ENCODE peak calls at places on chromosomes 2 and 18, in seven cellular contexts. N is endothelial cell of umbilical vein, D is A549, B is IMR-90, X is tibial nerve, E is ovary, C is thyroid gland. T is an unnamed sample.

GRCh38 chr2:240391111-240392051 is 44.1 kb upstream of the GPC1 start:
- DNase-seq in N (no peak), B (no peak), E (peak; percentile 10), D (no peak), X (no peak), C (no peak), T (no peak)

GRCh38 chr2:51027442-51027841 is 4.5 kb downstream of the NRXN1 start:
- DNase-seq in D (no peak), C (no peak), E (no peak), B (no peak), X (no peak), N (no peak), T (no peak)

GRCh38 chr2:40187054-40187453 is 264.8 kb downstream of the SLC8A1 start:
- DNase-seq in C (no peak), E (no peak), X (no peak), D (no peak), N (no peak), B (no peak), T (no peak)

GRCh38 chr18:58776084-58776483 is 88.6 kb upstream of the ZNF532 start:
- DNase-seq in B (peak; percentile 13), X (no peak), N (no peak), D (no peak), E (no peak), C (no peak), T (no peak)

GRCh38 chr18:65754121-65754520 is 3.3 kb downstream of the CDH7 start:
- DNase-seq in B (no peak), N (no peak), C (no peak), E (no peak), X (no peak), D (no peak), T (no peak)

GRCh38 chr2:46769809-46770208 is 145.8 kb downstream of the MCFD2 start:
- DNase-seq in N (no peak), E (no peak), X (no peak), C (no peak), D (peak; percentile 41), B (peak; percentile 23), T (no peak)

GRCh38 chr2:208854717-208855116 is 448.1 kb downstream of the PTH2R start:
- DNase-seq in X (no peak), B (no peak), N (no peak), D (no peak), E (no peak), C (no peak), T (no peak)

GRCh38 chr2:29269095-29270090 is 154.2 kb downstream of the CLIP4 start:
- DNase-seq in C (no peak), X (no peak), N (no peak), E (no peak), B (no peak), D (no peak), T (no peak)

GRCh38 chr2:25349397-25349796 is 7.7 kb upstream of the DNMT3A start:
- DNase-seq in C (no peak), X (no peak), E (no peak), D (no peak), B (peak; percentile 82), N (no peak), T (no peak)

GRCh38 chr18:57390044-57390443 is 37.7 kb downstream of the ST8SIA3 start:
- DNase-seq in C (no peak), B (no peak), D (no peak), X (no peak), E (no peak), N (no peak), T (no peak)

GRCh38 chr18:75101916-75102315 is 107.0 kb downstream of the PTGR3 start:
- DNase-seq in D (no peak), B (no peak), E (no peak), X (no peak), C (no peak), N (no peak), T (no peak)

GRCh38 chr2:36952748-36953197 is 13.6 kb downstream of the STRN start:
- DNase-seq in X (no peak), B (no peak), N (no peak), E (no peak), C (no peak), D (no peak), T (no peak)

GRCh38 chr2:14827226-14828023 is 194.9 kb downstream of the LRATD1 start:
- DNase-seq in B (peak; percentile 1), C (no peak), X (no peak), D (no peak), N (no peak), E (no peak), T (no peak)

GRCh38 chr2:14039134-14039533 is 593.4 kb upstream of the LRATD1 start:
- DNase-seq in X (no peak), E (no peak), B (no peak), N (no peak), D (no peak), C (no peak), T (no peak)

GRCh38 chr2:75787532-75788132 is 76.9 kb upstream of the GCFC2 start:
- DNase-seq in D (peak; percentile 47), E (no peak), X (no peak), C (no peak), N (peak; percentile 39), B (peak; percentile 29), T (no peak)

GRCh38 chr2:151575338-151575737 is 158.9 kb downstream of the NEB start:
- DNase-seq in X (no peak), E (no peak), N (no peak), B (no peak), D (no peak), C (peak; percentile 19), T (no peak)

GRCh38 chr2:33240178-33240577 is 236.3 kb upstream of the RASGRP3 start:
- DNase-seq in N (peak; percentile 44), X (no peak), C (no peak), D (peak; percentile 79), E (no peak), B (peak; percentile 92), T (no peak)

GRCh38 chr2:21333694-21334093 is 209.9 kb downstream of the TDRD15 start:
- DNase-seq in B (no peak), E (no peak), N (no peak), C (no peak), D (no peak), X (no peak), T (no peak)

GRCh38 chr2:72340665-72341064 is 193.0 kb upstream of the CYP26B1 start:
- DNase-seq in N (no peak), D (no peak), C (no peak), X (no peak), E (no peak), B (no peak), T (no peak)

GRCh38 chr2:207807516-207807915 is 37.8 kb upstream of the FZD5 start:
- DNase-seq in B (no peak), E (no peak), D (no peak), N (no peak), X (no peak), C (no peak), T (no peak)

GRCh38 chr2:238785528-238785860 is 62.4 kb upstream of the TWIST2 start:
- DNase-seq in B (no peak), E (no peak), D (no peak), C (no peak), N (no peak), X (no peak), T (no peak)

GRCh38 chr18:78073275-78073674 is 823.6 kb downstream of the GALR1 start:
- DNase-seq in E (no peak), N (no peak), D (no peak), X (no peak), B (no peak), C (no peak), T (no peak)

DNA sequence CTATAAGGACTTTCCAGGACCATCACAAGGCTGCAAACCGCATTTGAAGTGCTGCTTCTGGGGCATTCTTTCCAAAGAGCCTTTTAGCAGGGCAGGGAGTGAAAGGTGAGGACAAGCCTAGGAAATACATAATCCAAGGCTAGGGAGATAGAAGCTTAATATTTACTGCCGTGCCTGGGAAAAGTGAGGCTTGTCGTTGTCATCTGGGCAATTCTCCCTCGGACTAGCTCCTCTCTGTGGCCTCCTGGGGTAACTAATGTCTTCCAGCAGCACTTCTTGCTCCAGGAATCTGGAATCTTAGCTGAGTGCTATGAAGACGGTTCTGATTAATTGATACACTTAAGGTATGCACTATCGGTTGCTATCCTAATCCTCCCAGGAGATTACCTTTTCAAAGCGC is 69.3 kb upstream of the ATL2 start:
- DNase-seq in D (no peak), E (no peak), B (no peak), X (no peak), N (no peak), C (no peak), T (no peak)
- H3K27ac ChIP-seq in D (no peak overlapping the region), E (no peak overlapping the region), B (no peak overlapping the region), X (no peak overlapping the region), N (no peak overlapping the region), C (no peak overlapping the region), T (no peak overlapping the region)

DNA sequence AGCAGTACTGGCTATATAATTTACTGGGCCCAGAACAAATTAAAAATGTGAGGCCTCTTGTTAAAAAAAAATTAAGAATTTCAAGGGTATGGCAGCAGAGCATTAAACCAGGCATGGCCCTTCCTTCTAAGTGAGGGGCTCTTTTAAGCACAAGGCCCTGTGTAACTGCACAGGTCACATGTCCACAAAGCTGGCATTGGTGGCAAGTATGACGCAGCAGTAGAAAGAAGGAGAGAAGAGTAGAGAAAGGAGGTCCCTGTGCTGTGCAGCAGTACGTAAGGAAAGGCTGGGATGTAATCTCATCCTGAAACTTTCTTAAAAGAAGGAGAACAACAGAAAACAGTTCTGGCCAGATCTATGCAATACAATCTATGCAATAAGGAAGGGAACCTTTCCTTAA is 51.2 kb downstream of the MBD2 start:
- DNase-seq in C (no peak), N (no peak), X (no peak), D (no peak), E (no peak), B (no peak), T (no peak)
- TF ChIP-seq POLR2A in C (no peak), N (no peak), X (no peak), D (no peak), E (no peak), B (no peak), T (no peak)

GRCh38 chr2:230050151-230050550 is 18.6 kb downstream of the SLC16A14 start:
- DNase-seq in E (no peak), C (no peak), N (no peak), D (no peak), X (no peak), B (no peak), T (no peak)

GRCh38 chr2:230048010-230048671 is 20.6 kb downstream of the SLC16A14 start:
- DNase-seq in X (no peak), E (no peak), N (no peak), B (no peak), D (no peak), C (no peak), T (no peak)

GRCh38 chr2:230052299-230052698 is 16.4 kb downstream of the SLC16A14 start:
- DNase-seq in B (no peak), C (no peak), N (no peak), X (no peak), E (no peak), D (peak; percentile 41), T (no peak)

DNA sequence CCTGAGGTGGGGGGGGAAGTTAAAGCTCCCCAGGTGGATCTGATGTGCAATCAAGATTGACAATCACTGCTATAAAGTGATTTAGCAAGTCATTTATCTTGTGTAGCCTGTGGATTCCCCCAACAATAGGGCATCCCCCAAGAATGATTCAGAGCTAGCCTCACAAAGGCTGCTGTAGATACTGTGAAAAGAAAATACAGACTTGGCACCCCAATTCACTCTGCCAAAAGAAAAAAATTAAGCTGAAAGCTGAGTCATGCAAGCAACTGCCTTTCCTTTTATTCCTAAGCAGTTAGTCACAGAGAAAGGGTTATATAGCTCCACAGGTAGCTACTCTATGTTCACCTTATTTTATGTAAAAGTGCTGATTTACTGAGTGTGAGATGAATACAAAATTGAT is 14.6 kb downstream of the SLC16A14 start:
- DNase-seq in C (no peak), E (no peak), B (peak; percentile 63), N (no peak), D (peak; percentile 33), X (no peak), T (no peak)
- H3K27ac ChIP-seq in C (peak overlapping the region; percentile 53), E (no peak overlapping the region), B (no peak overlapping the region), N (no peak overlapping the region), D (peak overlapping the region; percentile 51), X (no peak overlapping the region), T (no peak overlapping the region)

GRCh38 chr2:218607436-218608115 is at the start of gene PLCD4:
- DNase-seq in C (peak; percentile 30), B (peak; percentile 80), E (no peak), X (peak; percentile 31), D (peak; percentile 52), N (peak; percentile 79), T (no peak)
- TF ChIP-seq POLR2A in C (no peak), B (no peak), E (no peak), X (no peak), D (no peak), N (peak; percentile 41), T (no peak)

T was measured in Peyer's patch.